ENCODE peak calls at places on chromosome 7, in four cellular contexts. A is HepG2, H is H1, W is GM12878. U is an unnamed sample.

GRCh38 chr7:46759711-46760480 is 822.0 kb downstream of the TNS3 start:
- DNase-seq in A (no peak), W (no peak), H (no peak), U (no peak)

GRCh38 chr7:79340212-79340611 is 113.3 kb downstream of the MAGI2 start:
- DNase-seq in A (no peak), W (no peak), H (no peak), U (no peak)

GRCh38 chr7:100677308-100678095 is 4.0 kb downstream of the GNB2 start:
- DNase-seq in W (no peak), H (no peak), A (no peak), U (no peak)

GRCh38 chr7:12770227-12770975 is 83.0 kb downstream of the ARL4A start:
- DNase-seq in A (peak; percentile 5), W (no peak), H (no peak), U (peak; percentile 16)

GRCh38 chr7:151319189-151319588 is 22.4 kb upstream of the NUB1 start:
- DNase-seq in A (no peak), W (no peak), H (no peak), U (no peak)

GRCh38 chr7:124032369-124033092 is at the start of gene TMEM229A:
- DNase-seq in H (peak; percentile 81), A (no peak), W (no peak), U (peak; percentile 35)

GRCh38 chr7:32153006-32153405 is 82.8 kb upstream of the PDE1C start:
- DNase-seq in W (no peak), H (no peak), A (no peak), U (no peak)

GRCh38 chr7:128841961-128842673 is 11.9 kb downstream of the FLNC start:
- DNase-seq in H (peak; percentile 88), A (no peak), W (no peak), U (no peak)

GRCh38 chr7:81688622-81689411 is 81.0 kb downstream of the HGF start:
- DNase-seq in A (no peak), W (no peak), H (no peak), U (no peak)

GRCh38 chr7:150375662-150376521 is 3.2 kb upstream of the ZNF775 start:
- DNase-seq in H (no peak), W (no peak), A (no peak), U (no peak)

GRCh38 chr7:29480456-29480855 is 83.2 kb upstream of the PRR15 start:
- DNase-seq in H (no peak), W (no peak), A (no peak), U (no peak)

GRCh38 chr7:139774376-139774775 is 3.4 kb downstream of the HIPK2 start:
- DNase-seq in W (no peak), H (no peak), A (no peak), U (no peak)

GRCh38 chr7:16804674-16805439 is at the start of gene AGR2:
- DNase-seq in A (no peak), H (no peak), W (no peak), U (no peak)

GRCh38 chr7:10122573-10123100 is 851.0 kb upstream of the PHF14 start:
- DNase-seq in H (no peak), A (no peak), W (no peak), U (peak; percentile 15)

GRCh38 chr7:65268782-65269149 is 104.9 kb upstream of the ZNF92 start:
- DNase-seq in A (no peak), H (no peak), W (no peak), U (no peak)

GRCh38 chr7:46028246-46028645 is 107.2 kb upstream of the IGFBP3 start:
- DNase-seq in H (no peak), A (no peak), W (no peak), U (no peak)

GRCh38 chr7:137009404-137009803 is 141.0 kb downstream of the CHRM2 start:
- DNase-seq in A (no peak), H (no peak), W (no peak), U (no peak)

GRCh38 chr7:12635830-12636229 is 51.6 kb upstream of the ARL4A start:
- DNase-seq in H (no peak), W (peak; percentile 32), A (no peak), U (no peak)

GRCh38 chr7:79506481-79506880 is 53.0 kb upstream of the MAGI2 start:
- DNase-seq in H (no peak), A (peak; percentile 66), W (no peak), U (peak; percentile 39)

GRCh38 chr7:5567810-5568209 is 144.2 kb upstream of the TNRC18 start:
- DNase-seq in A (no peak), W (no peak), H (no peak), U (no peak)

GRCh38 chr7:43531700-43532099 is 51.2 kb upstream of the STK17A start:
- DNase-seq in A (no peak), W (no peak), H (peak; percentile 26), U (no peak)

GRCh38 chr7:79615871-79616640 is 162.6 kb upstream of the MAGI2 start:
- DNase-seq in H (no peak), W (no peak), A (no peak), U (no peak)

GRCh38 chr7:150514748-150515222 is at the start of gene GIMAP7:
- DNase-seq in H (no peak), A (no peak), W (peak; percentile 56), U (no peak)

GRCh38 chr7:32316831-32317230 is 173.3 kb downstream of the LSM5 start:
- DNase-seq in H (no peak), A (no peak), W (no peak), U (no peak)

GRCh38 chr7:30521532-30521931 is 16.9 kb upstream of the GGCT start:
- DNase-seq in A (no peak), W (no peak), H (no peak), U (no peak)

GRCh38 chr7:30028749-30029635 is 780 bp downstream of the PLEKHA8 start:
- DNase-seq in A (peak; percentile 71), H (no peak), W (no peak), U (no peak)

GRCh38 chr7:151626422-151627115 is 106.9 kb upstream of the RHEB start:
- DNase-seq in H (peak; percentile 48), W (no peak), A (peak; percentile 45), U (no peak)

GRCh38 chr7:14504134-14504533 is 398.4 kb downstream of the DGKB start:
- DNase-seq in H (no peak), W (no peak), A (no peak), U (peak; percentile 36)

DNA sequence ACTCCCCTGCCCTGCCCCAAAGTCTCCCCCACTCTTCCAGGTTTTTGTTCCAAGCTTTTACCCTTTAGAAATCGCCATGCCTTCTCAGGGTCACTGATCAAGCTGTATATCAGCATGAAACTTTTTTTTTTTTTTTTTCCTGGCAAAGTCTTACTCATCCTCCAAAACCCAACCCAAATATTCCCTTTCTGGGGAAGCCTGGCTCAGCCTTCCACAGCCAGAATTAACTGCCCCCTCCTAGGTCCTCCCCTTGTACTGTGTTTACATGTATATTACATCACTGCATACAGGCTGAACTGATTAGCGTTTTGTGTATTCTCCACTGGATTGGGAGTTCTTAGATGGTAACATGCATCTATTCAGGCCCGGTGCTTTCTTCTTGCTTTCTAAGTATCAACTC is 4.6 kb upstream of the NOBOX start:
- DNase-seq in W (no peak), H (no peak), A (no peak), U (no peak)
- H3K4me3 ChIP-seq in W (no peak overlapping the region), H (no peak overlapping the region), A (no peak overlapping the region), U (no peak overlapping the region)

GRCh38 chr7:154241988-154242387 is 189.8 kb downstream of the DPP6 start:
- DNase-seq in A (no peak), W (no peak), H (no peak), U (no peak)

GRCh38 chr7:154242709-154243108 is 190.5 kb downstream of the DPP6 start:
- DNase-seq in W (no peak), A (no peak), H (no peak), U (no peak)
- TF ChIP-seq SUZ12 in W (no peak), A (no peak), H (no peak), U (no peak)

DNA sequence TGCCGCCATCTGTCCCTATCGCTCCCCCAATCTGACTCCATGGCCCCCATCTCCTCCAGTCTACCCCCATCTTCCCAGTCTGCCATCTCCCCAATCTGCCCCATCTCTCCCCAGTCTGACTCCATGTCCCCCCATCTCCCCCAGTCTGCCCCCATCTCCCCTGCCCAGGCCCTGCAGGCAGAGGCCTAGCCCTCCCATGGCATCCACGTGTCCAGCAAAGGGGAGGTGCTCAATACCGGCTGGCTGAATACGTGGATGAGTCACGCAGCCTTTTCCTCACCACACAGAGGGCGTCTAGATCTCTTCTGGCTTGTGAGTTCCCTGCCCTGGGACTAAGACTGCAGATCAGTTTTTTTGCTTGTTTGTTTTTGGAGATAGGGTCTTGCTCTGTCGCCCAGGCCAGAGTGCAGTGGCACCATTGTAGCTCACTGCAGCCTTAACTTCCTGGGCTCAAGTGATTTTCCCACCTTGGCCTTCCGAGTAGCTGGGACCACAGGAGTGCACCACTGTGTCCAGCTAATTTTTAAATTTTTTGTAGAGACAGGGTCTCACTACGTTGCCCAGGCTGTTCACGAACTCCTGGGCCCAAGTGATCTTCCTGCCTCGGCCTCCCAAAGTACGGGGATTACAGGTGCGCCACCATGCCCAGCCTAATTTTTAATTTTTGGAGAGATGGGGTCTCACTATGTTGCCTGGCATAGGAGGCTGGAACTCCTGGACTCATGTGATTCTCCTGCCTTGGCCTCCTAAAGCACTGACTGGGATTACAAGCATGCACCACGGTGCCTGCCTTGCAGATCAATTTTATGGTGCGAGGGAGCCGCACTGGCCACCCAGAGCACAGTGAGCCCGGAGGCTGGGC is 15.3 kb upstream of the GPR146 start:
- DNase-seq in W (no peak), H (no peak), A (peak; percentile 93), U (peak; percentile 76)
- H3K4me3 ChIP-seq in W (peak overlapping the region; percentile 99), H (peak overlapping the region; percentile 68), A (peak overlapping the region; percentile 71), U (peak overlapping the region; percentile 58)

GRCh38 chr7:148912758-148913541 is 28.9 kb upstream of the EZH2 start:
- DNase-seq in W (peak; percentile 57), H (no peak), A (no peak), U (no peak)
- TF ChIP-seq SUZ12 in W (no peak), H (no peak), A (no peak), U (no peak)

GRCh38 chr7:158117341-158118222 is 470.0 kb downstream of the PTPRN2 start:
- DNase-seq in H (no peak), A (no peak), W (no peak), U (no peak)

GRCh38 chr7:158112571-158113320 is 474.9 kb downstream of the PTPRN2 start:
- DNase-seq in A (no peak), H (peak; percentile 37), W (no peak), U (no peak)

GRCh38 chr7:158114056-158114850 is 473.4 kb downstream of the PTPRN2 start:
- DNase-seq in H (peak; percentile 29), A (no peak), W (no peak), U (no peak)

GRCh38 chr7:158113321-158114025 is 474.1 kb downstream of the PTPRN2 start:
- DNase-seq in A (no peak), H (peak; percentile 16), W (no peak), U (no peak)

GRCh38 chr7:158116235-158116634 is 471.4 kb downstream of the PTPRN2 start:
- DNase-seq in W (no peak), H (no peak), A (no peak), U (no peak)
- H3K4me3 ChIP-seq in W (no peak overlapping the region), H (no peak overlapping the region), A (no peak overlapping the region), U (no peak overlapping the region)

GRCh38 chr7:44867073-44867990 is 18.0 kb downstream of the PURB start:
- DNase-seq in H (no peak), A (peak; percentile 32), W (no peak), U (no peak)
- TF ChIP-seq SUZ12 in H (no peak), A (no peak), W (no peak), U (no peak)

DNA sequence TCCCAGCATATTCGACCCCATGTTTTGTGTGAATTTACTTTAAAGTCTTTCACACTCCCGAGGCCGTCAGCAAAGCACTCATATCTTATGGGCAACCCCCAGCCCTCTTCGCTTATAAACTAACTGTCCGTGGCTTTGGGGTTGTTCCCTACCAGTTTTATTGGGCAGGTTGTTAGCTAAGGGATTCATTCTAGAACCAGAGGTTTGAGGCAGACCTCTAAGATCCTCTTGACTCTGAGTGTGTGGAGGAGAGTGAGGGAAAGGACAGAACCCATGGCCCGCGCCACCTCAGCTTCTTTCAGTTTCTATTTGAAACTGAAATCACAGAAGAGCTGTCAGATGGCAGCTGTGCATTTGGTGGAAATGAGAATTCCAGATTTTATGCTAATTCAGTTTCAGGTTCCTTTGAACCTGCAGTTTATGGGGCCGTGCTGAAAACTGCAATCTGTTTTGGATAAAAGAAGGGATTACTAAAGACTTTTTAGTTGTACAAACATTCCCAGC is 450.0 kb upstream of the GALNT17 start:
- DNase-seq in A (no peak), H (no peak), W (peak; percentile 39), U (no peak)
- H3K4me3 ChIP-seq in A (no peak overlapping the region), H (peak overlapping the region; percentile 41), W (peak overlapping the region; percentile 35), U (no peak overlapping the region)